ENCODE peak calls at places on chromosomes 16 and 17, in seven cellular contexts. B is activated naive CD4-positive, alpha-beta T cell treated with anti-CD3 and anti-CD28 coated beads for 36 hours; W is hippocampal formation; P is neural progenitor cell; U is A172; L is cerebellar cortex; N is GDM1. V is an unnamed sample.

GRCh38 chr16:19382887-19383816 is 34.5 kb upstream of the TMC5 start:
- DNase-seq in B (no peak), L (no peak), W (no peak), P (no peak), U (no peak), N (no peak), V (no peak)

GRCh38 chr16:30805056-30805369 is 18.0 kb upstream of the ZNF629 start:
- DNase-seq in L (no peak), P (no peak), W (no peak), N (no peak), B (peak; percentile 23), U (no peak), V (no peak)

GRCh38 chr17:1783834-1784611 is 22.2 kb downstream of the SERPINF1 start:
- DNase-seq in B (no peak), W (peak; percentile 37), P (peak; percentile 65), U (peak; percentile 60), L (peak; percentile 64), N (no peak), V (peak; percentile 79)

GRCh38 chr17:83178533-83179201 is 99.3 kb downstream of the METRNL start:
- DNase-seq in B (no peak), L (no peak), N (no peak), P (peak; percentile 16), U (no peak), W (no peak), V (no peak)

GRCh38 chr17:17888371-17888770 is 51.6 kb upstream of the SREBF1 start:
- DNase-seq in W (no peak), B (no peak), U (no peak), P (no peak), L (no peak), N (no peak), V (no peak)

GRCh38 chr17:32490101-32490482 is 3.3 kb downstream of the CDK5R1 start:
- DNase-seq in P (no peak), L (no peak), W (no peak), B (peak; percentile 62), N (no peak), U (no peak), V (no peak)

GRCh38 chr16:49268667-49269066 is 13.0 kb downstream of the CBLN1 start:
- DNase-seq in B (no peak), N (no peak), W (no peak), U (no peak), L (peak; percentile 19), P (no peak), V (no peak)

GRCh38 chr17:81426676-81427445 is 31.6 kb downstream of the BAHCC1 start:
- DNase-seq in L (no peak), N (no peak), P (no peak), B (no peak), U (no peak), W (no peak), V (no peak)

GRCh38 chr16:28218109-28218508 is 6.3 kb upstream of the XPO6 start:
- DNase-seq in U (peak; percentile 52), B (peak; percentile 83), P (peak; percentile 31), N (peak; percentile 29), L (peak; percentile 49), W (no peak), V (peak; percentile 71)

GRCh38 chr16:27549607-27549856 is 181 bp downstream of the GTF3C1 start:
- DNase-seq in B (no peak), P (no peak), N (no peak), W (no peak), L (no peak), U (no peak), V (no peak)

GRCh38 chr16:9159839-9160550 is 68.6 kb downstream of the HAPSTR1 start:
- DNase-seq in U (peak; percentile 68), L (peak; percentile 66), B (peak; percentile 64), P (peak; percentile 82), N (peak; percentile 5), W (peak; percentile 35), V (peak; percentile 75)

GRCh38 chr17:73645050-73645871 is 1.0 kb upstream of the SDK2 start:
- DNase-seq in N (peak; percentile 32), P (peak; percentile 94), W (peak; percentile 71), U (no peak), L (peak; percentile 12), B (peak; percentile 31), V (peak; percentile 55)

GRCh38 chr17:10127819-10128375 is 70.5 kb downstream of the GAS7 start:
- DNase-seq in L (peak; percentile 67), B (no peak), W (no peak), P (peak; percentile 73), U (no peak), N (no peak), V (peak; percentile 86)

GRCh38 chr17:48132375-48132774 is 24.8 kb downstream of the SNX11 start:
- DNase-seq in L (no peak), W (no peak), U (no peak), P (no peak), B (no peak), N (no peak), V (no peak)

GRCh38 chr17:63911657-63912100 is 621 bp upstream of the CSHL1 start:
- DNase-seq in U (peak; percentile 49), W (no peak), N (no peak), L (peak; percentile 14), P (peak; percentile 59), B (peak; percentile 74), V (no peak)

GRCh38 chr16:68281368-68282063 is 17.2 kb downstream of the SLC7A6 start:
- DNase-seq in B (peak; percentile 43), L (no peak), N (no peak), U (no peak), W (no peak), P (no peak), V (no peak)

GRCh38 chr17:17855334-17855725 is 18.5 kb upstream of the SREBF1 start:
- DNase-seq in U (no peak), P (no peak), L (no peak), B (peak; percentile 31), N (no peak), W (no peak), V (no peak)

GRCh38 chr17:8436169-8436932 is 667 bp downstream of the NDEL1 start:
- DNase-seq in L (peak; percentile 41), P (peak; percentile 83), N (peak; percentile 29), B (peak; percentile 70), U (peak; percentile 36), W (no peak), V (peak; percentile 54)

GRCh38 chr16:71426069-71426879 is 15.6 kb downstream of the TLE7 start:
- DNase-seq in W (no peak), N (no peak), U (no peak), B (peak; percentile 50), L (peak; percentile 90), P (peak; percentile 88), V (peak; percentile 94)

GRCh38 chr17:35630530-35631148 is 43.5 kb downstream of the AP2B1 start:
- DNase-seq in L (no peak), B (no peak), W (no peak), N (no peak), P (no peak), U (peak; percentile 84), V (peak; percentile 76)

GRCh38 chr17:28532063-28532960 is 20.1 kb downstream of the UNC119 start:
- DNase-seq in L (no peak), W (no peak), U (peak; percentile 39), P (no peak), B (no peak), N (no peak), V (no peak)

GRCh38 chr16:69188716-69189115 is 1.8 kb downstream of the SNTB2 start:
- DNase-seq in W (no peak), B (no peak), L (no peak), P (peak; percentile 22), N (no peak), U (peak; percentile 29), V (peak; percentile 57)

GRCh38 chr17:42563543-42563942 is 1.6 kb downstream of the COASY start:
- DNase-seq in W (no peak), N (no peak), B (no peak), P (no peak), U (peak; percentile 34), L (no peak), V (no peak)

GRCh38 chr16:14641206-14641605 is 8.5 kb downstream of the BFAR start:
- DNase-seq in B (no peak), U (no peak), N (no peak), P (no peak), W (no peak), L (no peak), V (no peak)

GRCh38 chr16:77194295-77195231 is 3.6 kb downstream of the MON1B start:
- DNase-seq in W (no peak), N (no peak), P (no peak), B (no peak), U (no peak), L (no peak), V (no peak)

GRCh38 chr16:55116165-55116894 is 185.7 kb downstream of the IRX5 start:
- DNase-seq in N (no peak), W (no peak), U (peak; percentile 10), P (no peak), B (no peak), L (no peak), V (no peak)

GRCh38 chr16:85923153-85924021 is 24.4 kb downstream of the IRF8 start:
- DNase-seq in P (no peak), L (no peak), W (no peak), N (no peak), U (no peak), B (no peak), V (peak; percentile 85)

GRCh38 chr16:85569615-85570212 is 43.4 kb upstream of the GSE1 start:
- DNase-seq in P (no peak), W (no peak), B (peak; percentile 50), L (no peak), N (no peak), U (no peak), V (peak; percentile 85)

GRCh38 chr17:15348030-15348429 is 6.6 kb upstream of the TEKT3 start:
- DNase-seq in U (peak; percentile 56), W (no peak), P (no peak), N (no peak), B (no peak), L (no peak), V (peak; percentile 57)